ENCODE peak calls at places on chromosome 1, in four cellular contexts. One of them, this sample, is unnamed.

GRCh38 chr1:55046871-55047270 is 7.5 kb downstream of the PCSK9 start:
- DNase-seq in LNCaP clone FGC: no peak
- DNase-seq in fibroblast of the aortic adventitia: no peak
- DNase-seq in WTC11: no peak
- DNase-seq in this sample: no peak

GRCh38 chr1:151158751-151159251 is 2.4 kb downstream of the TNFAIP8L2 start:
- DNase-seq in LNCaP clone FGC: no peak
- DNase-seq in fibroblast of the aortic adventitia: no peak
- DNase-seq in WTC11: no peak
- DNase-seq in this sample: no peak

GRCh38 chr1:171883844-171884243 is 42.5 kb downstream of the DNM3 start:
- DNase-seq in LNCaP clone FGC: no peak
- DNase-seq in fibroblast of the aortic adventitia: no peak
- DNase-seq in WTC11: no peak
- DNase-seq in this sample: no peak

GRCh38 chr1:109895720-109896504 is 14.7 kb upstream of the CSF1 start:
- DNase-seq in LNCaP clone FGC: no peak
- DNase-seq in fibroblast of the aortic adventitia: peak
- DNase-seq in WTC11: no peak
- DNase-seq in this sample: peak

GRCh38 chr1:60487953-60488352 is 414.4 kb upstream of the C1orf87 start:
- DNase-seq in LNCaP clone FGC: no peak
- DNase-seq in fibroblast of the aortic adventitia: peak
- DNase-seq in WTC11: no peak
- DNase-seq in this sample: no peak

GRCh38 chr1:27643626-27644368 is 8.8 kb upstream of the FGR start:
- DNase-seq in LNCaP clone FGC: no peak
- DNase-seq in fibroblast of the aortic adventitia: peak
- DNase-seq in WTC11: peak
- DNase-seq in this sample: peak

GRCh38 chr1:248851390-248851789 is 7.5 kb downstream of the ZNF692 start:
- DNase-seq in LNCaP clone FGC: no peak
- DNase-seq in fibroblast of the aortic adventitia: no peak
- DNase-seq in WTC11: no peak
- DNase-seq in this sample: no peak

GRCh38 chr1:180536796-180537372 is 21.9 kb upstream of the OVAAL start:
- DNase-seq in LNCaP clone FGC: no peak
- DNase-seq in fibroblast of the aortic adventitia: no peak
- DNase-seq in WTC11: no peak
- DNase-seq in this sample: no peak

GRCh38 chr1:201137579-201138310 is 10.8 kb upstream of the ASCL5 start:
- DNase-seq in LNCaP clone FGC: no peak
- DNase-seq in fibroblast of the aortic adventitia: peak
- DNase-seq in WTC11: no peak
- DNase-seq in this sample: no peak

GRCh38 chr1:7562729-7563605 is 208.1 kb upstream of the VAMP3 start:
- DNase-seq in LNCaP clone FGC: no peak
- DNase-seq in fibroblast of the aortic adventitia: no peak
- DNase-seq in WTC11: no peak
- DNase-seq in this sample: no peak

GRCh38 chr1:183416850-183417690 is 1.1 kb downstream of the NMNAT2 start:
- DNase-seq in LNCaP clone FGC: no peak
- DNase-seq in fibroblast of the aortic adventitia: peak
- DNase-seq in WTC11: peak
- DNase-seq in this sample: peak

GRCh38 chr1:167248707-167249642 is 28.3 kb downstream of the POU2F1 start:
- DNase-seq in LNCaP clone FGC: no peak
- DNase-seq in fibroblast of the aortic adventitia: no peak
- DNase-seq in WTC11: no peak
- DNase-seq in this sample: no peak

GRCh38 chr1:10771789-10772188 is 24.7 kb downstream of the CASZ1 start:
- DNase-seq in LNCaP clone FGC: no peak
- DNase-seq in fibroblast of the aortic adventitia: no peak
- DNase-seq in WTC11: no peak
- DNase-seq in this sample: no peak

GRCh38 chr1:6287431-6287886 is 26.6 kb upstream of the GPR153 start:
- DNase-seq in LNCaP clone FGC: no peak
- DNase-seq in fibroblast of the aortic adventitia: peak
- DNase-seq in WTC11: no peak
- DNase-seq in this sample: no peak

GRCh38 chr1:247681288-247681897 is 1.9 kb upstream of the OR13G1 start:
- DNase-seq in LNCaP clone FGC: peak
- DNase-seq in fibroblast of the aortic adventitia: peak
- DNase-seq in WTC11: peak
- DNase-seq in this sample: peak

GRCh38 chr1:41483960-41484844 is at the start of gene EDN2:
- DNase-seq in LNCaP clone FGC: peak
- DNase-seq in fibroblast of the aortic adventitia: no peak
- DNase-seq in WTC11: peak
- DNase-seq in this sample: no peak

GRCh38 chr1:81296584-81296983 is 504.1 kb upstream of the ADGRL2 start:
- DNase-seq in LNCaP clone FGC: no peak
- DNase-seq in fibroblast of the aortic adventitia: peak
- DNase-seq in WTC11: no peak
- DNase-seq in this sample: no peak

GRCh38 chr1:44068442-44068861 is 37.2 kb upstream of the SLC6A9 start:
- DNase-seq in LNCaP clone FGC: no peak
- DNase-seq in fibroblast of the aortic adventitia: no peak
- DNase-seq in WTC11: no peak
- DNase-seq in this sample: no peak

GRCh38 chr1:15430787-15431570 is 7.3 kb upstream of the CTRC start:
- DNase-seq in LNCaP clone FGC: no peak
- DNase-seq in fibroblast of the aortic adventitia: peak
- DNase-seq in WTC11: peak
- DNase-seq in this sample: peak

GRCh38 chr1:110502402-110502801 is 16.6 kb downstream of the KCNA10 start:
- DNase-seq in LNCaP clone FGC: no peak
- DNase-seq in fibroblast of the aortic adventitia: no peak
- DNase-seq in WTC11: no peak
- DNase-seq in this sample: no peak

GRCh38 chr1:153613406-153613805 is 469 bp upstream of the S100A16 start:
- DNase-seq in LNCaP clone FGC: no peak
- DNase-seq in fibroblast of the aortic adventitia: no peak
- DNase-seq in WTC11: no peak
- DNase-seq in this sample: no peak

GRCh38 chr1:35448344-35448801 is 108.8 kb downstream of the KIAA0319L start:
- DNase-seq in LNCaP clone FGC: peak
- DNase-seq in fibroblast of the aortic adventitia: peak
- DNase-seq in WTC11: no peak
- DNase-seq in this sample: no peak

GRCh38 chr1:191993549-191993948 is 164.7 kb upstream of the RGS18 start:
- DNase-seq in LNCaP clone FGC: peak
- DNase-seq in fibroblast of the aortic adventitia: peak
- DNase-seq in WTC11: no peak
- DNase-seq in this sample: no peak
- TF ChIP-seq CTCF in LNCaP clone FGC: peak
- TF ChIP-seq CTCF in fibroblast of the aortic adventitia: peak
- TF ChIP-seq CTCF in WTC11: no peak
- TF ChIP-seq CTCF in this sample: no peak

GRCh38 chr1:197341626-197342025 is 73.6 kb downstream of the CRB1 start:
- DNase-seq in LNCaP clone FGC: no peak
- DNase-seq in fibroblast of the aortic adventitia: peak
- DNase-seq in WTC11: no peak
- DNase-seq in this sample: no peak

GRCh38 chr1:197339092-197339836 is 71.2 kb downstream of the CRB1 start:
- DNase-seq in LNCaP clone FGC: no peak
- DNase-seq in fibroblast of the aortic adventitia: no peak
- DNase-seq in WTC11: no peak
- DNase-seq in this sample: no peak

GRCh38 chr1:197336571-197336970 is 68.5 kb downstream of the CRB1 start:
- DNase-seq in LNCaP clone FGC: no peak
- DNase-seq in fibroblast of the aortic adventitia: no peak
- DNase-seq in WTC11: no peak
- DNase-seq in this sample: no peak

GRCh38 chr1:197343663-197344273 is 75.7 kb downstream of the CRB1 start:
- DNase-seq in LNCaP clone FGC: no peak
- DNase-seq in fibroblast of the aortic adventitia: no peak
- DNase-seq in WTC11: no peak
- DNase-seq in this sample: no peak

DNA sequence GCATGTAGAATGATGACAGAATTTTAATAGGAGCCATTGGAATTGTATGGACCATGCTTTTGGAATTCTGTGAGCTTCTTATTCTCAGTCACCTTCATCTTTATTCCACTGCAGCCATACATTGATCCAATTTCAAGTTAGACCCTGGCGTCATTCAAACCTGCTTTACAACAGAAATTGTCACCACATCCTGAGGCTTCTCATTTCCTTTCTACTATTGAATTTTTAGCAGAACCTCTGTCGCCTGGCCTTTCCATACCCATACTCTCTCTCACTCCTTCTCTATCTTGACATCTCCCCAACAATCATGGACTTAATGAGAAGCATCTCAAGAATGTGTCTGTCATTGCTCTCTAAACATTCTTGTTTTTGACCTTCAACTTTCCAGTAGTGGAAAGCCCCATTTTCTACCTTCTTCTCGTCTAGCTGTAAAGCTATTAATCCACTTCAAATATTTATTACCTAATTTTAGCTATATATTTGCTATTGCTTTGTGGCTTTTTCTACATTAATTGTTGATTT is 74.1 kb downstream of the CRB1 start:
- DNase-seq in LNCaP clone FGC: no peak
- DNase-seq in fibroblast of the aortic adventitia: no peak
- DNase-seq in WTC11: no peak
- DNase-seq in this sample: no peak
- TF ChIP-seq CTCF in LNCaP clone FGC: no peak
- TF ChIP-seq CTCF in fibroblast of the aortic adventitia: no peak
- TF ChIP-seq CTCF in WTC11: no peak
- TF ChIP-seq CTCF in this sample: no peak

DNA sequence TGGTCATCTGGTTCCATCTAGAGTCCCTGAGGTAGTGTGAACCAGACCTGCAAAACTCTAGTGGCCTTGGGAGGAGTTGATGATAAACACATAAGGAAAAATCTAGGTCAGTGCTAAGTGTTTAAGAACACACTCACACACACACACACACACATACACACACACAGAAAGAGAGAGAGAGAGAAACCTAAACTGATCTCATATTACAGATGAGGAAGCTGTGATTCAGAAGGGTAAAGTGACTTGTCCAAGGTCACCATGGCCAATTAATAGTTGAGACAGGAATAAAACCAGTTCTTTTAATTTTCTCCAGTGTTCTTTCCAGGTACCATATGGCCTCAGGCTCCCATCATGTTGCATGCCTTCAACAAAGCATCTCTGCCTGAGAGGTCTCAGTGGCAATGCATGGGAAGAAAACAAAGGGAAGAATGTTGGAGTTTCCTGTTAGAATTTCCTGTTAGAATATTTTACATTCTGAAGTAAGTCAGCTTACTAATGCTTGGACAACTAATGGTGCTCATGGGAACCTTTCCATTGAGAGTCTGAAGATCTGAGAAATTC is 77.3 kb upstream of the TSPAN2 start:
- DNase-seq in LNCaP clone FGC: no peak
- DNase-seq in fibroblast of the aortic adventitia: peak
- DNase-seq in WTC11: no peak
- DNase-seq in this sample: no peak
- TF ChIP-seq CTCF in LNCaP clone FGC: no peak
- TF ChIP-seq CTCF in fibroblast of the aortic adventitia: no peak
- TF ChIP-seq CTCF in WTC11: no peak
- TF ChIP-seq CTCF in this sample: no peak

GRCh38 chr1:17629460-17629859 is 90.0 kb downstream of the ARHGEF10L start:
- DNase-seq in LNCaP clone FGC: no peak
- DNase-seq in fibroblast of the aortic adventitia: no peak
- DNase-seq in WTC11: peak
- DNase-seq in this sample: no peak
- TF ChIP-seq CTCF in LNCaP clone FGC: peak
- TF ChIP-seq CTCF in fibroblast of the aortic adventitia: no peak
- TF ChIP-seq CTCF in WTC11: peak
- TF ChIP-seq CTCF in this sample: peak

DNA sequence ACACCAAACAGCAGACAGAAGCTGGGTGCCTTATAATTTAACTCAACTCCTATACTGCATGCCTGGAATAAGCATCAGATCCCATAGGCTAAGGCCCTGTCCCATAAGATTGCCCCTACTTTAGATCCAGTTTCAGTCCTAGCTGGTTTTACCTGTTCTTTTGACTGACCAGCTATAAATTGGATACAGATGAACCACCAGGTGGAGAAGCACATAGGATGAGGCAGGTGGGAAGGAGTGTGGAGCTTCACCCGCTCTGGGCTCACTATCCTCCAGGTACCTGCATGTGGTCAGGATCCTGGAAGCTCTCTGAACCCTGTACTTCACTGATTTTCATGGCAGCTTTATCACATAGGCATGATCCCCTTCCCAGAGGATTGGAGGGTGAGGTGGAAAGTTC is 51.3 kb downstream of the MAST2 start:
- DNase-seq in LNCaP clone FGC: peak
- DNase-seq in fibroblast of the aortic adventitia: no peak
- DNase-seq in WTC11: no peak
- DNase-seq in this sample: no peak
- TF ChIP-seq CTCF in LNCaP clone FGC: no peak
- TF ChIP-seq CTCF in fibroblast of the aortic adventitia: no peak
- TF ChIP-seq CTCF in WTC11: no peak
- TF ChIP-seq CTCF in this sample: no peak